ENCODE peak calls at places on chromosomes 2 and 18, in six cellular contexts. A, P, D, Q, K and V are unnamed samples.
A peak's percentile ranks its signal among the peaks of the same experiment; 100 is the strongest.

GRCh38 chr2:221572180-221572820 is at the start of gene EPHA4:
- DNase-seq in Q (peak; percentile 82), A (peak; percentile 93), P (peak; percentile 96), D (peak; percentile 93), K (peak; percentile 75), V (peak; percentile 92)

GRCh38 chr18:31103423-31103822 is 1.2 kb upstream of the DSC2 start:
- DNase-seq in D (no peak), A (no peak), P (no peak), K (no peak), Q (no peak), V (no peak)

GRCh38 chr2:39719317-39719716 is 53.6 kb downstream of the TMEM178A start:
- DNase-seq in K (no peak), P (no peak), A (no peak), D (no peak), Q (peak; percentile 37), V (no peak)

GRCh38 chr18:63980896-63981454 is 11.1 kb downstream of the SERPINB8 start:
- DNase-seq in A (no peak), Q (no peak), P (no peak), K (no peak), D (no peak), V (no peak)

GRCh38 chr18:44537521-44537920 is 143.2 kb upstream of the SETBP1 start:
- DNase-seq in P (peak; percentile 92), K (peak; percentile 87), A (no peak), Q (peak; percentile 63), D (peak; percentile 91), V (no peak)

GRCh38 chr18:8264861-8265411 is 344.3 kb upstream of the RAB12 start:
- DNase-seq in A (peak; percentile 40), P (no peak), K (no peak), D (no peak), Q (no peak), V (no peak)

GRCh38 chr2:116747103-116747502 is 1067.4 kb upstream of the DDX18 start:
- DNase-seq in Q (no peak), D (no peak), K (no peak), A (no peak), P (no peak), V (no peak)

GRCh38 chr2:241546771-241547498 is 11.6 kb upstream of the BOK start:
- DNase-seq in P (no peak), D (peak; percentile 68), A (no peak), Q (no peak), K (peak; percentile 94), V (no peak)

GRCh38 chr2:61658841-61659780 is 121.0 kb upstream of the XPO1 start:
- DNase-seq in A (no peak), D (no peak), K (peak; percentile 42), Q (no peak), P (peak; percentile 13), V (peak; percentile 67)

GRCh38 chr2:88212251-88212790 is 42.2 kb downstream of the THNSL2 start:
- DNase-seq in K (no peak), D (peak; percentile 3), P (no peak), Q (no peak), A (no peak), V (no peak)
- TF ChIP-seq CTCF in K (peak; percentile 48), D (peak; percentile 58), P (peak; percentile 39), Q (no peak), A (peak; percentile 19), V (peak; percentile 26)

GRCh38 chr2:150909090-150909489 is 352.6 kb downstream of the RBM43 start:
- DNase-seq in D (no peak), Q (no peak), K (no peak), P (no peak), A (no peak), V (no peak)

GRCh38 chr2:150907466-150907865 is 354.2 kb downstream of the RBM43 start:
- DNase-seq in P (no peak), A (no peak), Q (no peak), D (no peak), K (no peak), V (no peak)

GRCh38 chr2:150916434-150916833 is 345.2 kb downstream of the RBM43 start:
- DNase-seq in P (no peak), Q (no peak), K (no peak), D (no peak), A (no peak), V (no peak)

GRCh38 chr2:150909613-150910012 is 352.1 kb downstream of the RBM43 start:
- DNase-seq in P (no peak), Q (no peak), K (no peak), A (no peak), D (no peak), V (no peak)

DNA sequence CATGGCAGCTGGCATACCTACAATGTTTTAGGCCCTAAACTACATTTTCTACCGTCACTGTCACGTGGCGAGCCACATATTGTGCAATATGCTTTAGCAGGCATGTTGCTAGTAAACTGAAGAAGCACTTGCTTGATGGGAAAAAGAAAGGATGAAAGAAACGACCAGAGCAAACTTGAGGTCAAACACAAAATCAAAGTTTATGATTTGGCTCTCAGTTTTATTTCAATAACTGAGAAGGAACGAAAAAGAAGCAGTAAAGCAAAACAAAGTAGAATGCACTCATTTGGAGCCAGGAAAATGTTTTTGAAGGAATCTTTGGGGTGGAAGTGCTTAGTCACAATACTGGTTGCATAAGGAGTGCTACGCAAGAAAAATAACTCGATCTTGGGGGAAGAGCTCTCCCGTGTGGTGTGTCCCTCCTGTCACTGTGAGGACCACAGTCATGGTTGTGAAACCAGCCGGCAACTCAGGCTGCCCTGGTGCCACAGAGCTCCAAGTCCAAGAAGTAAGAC is 349.8 kb downstream of the RBM43 start:
- DNase-seq in D (peak; percentile 89), Q (peak; percentile 89), K (peak; percentile 81), A (peak; percentile 73), P (no peak), V (no peak)
- TF ChIP-seq CTCF in D (peak; percentile 41), Q (no peak), K (no peak), A (peak; percentile 17), P (peak; percentile 48), V (no peak)

GRCh38 chr2:222919841-222920609 is 59.2 kb downstream of the ACSL3 start:
- DNase-seq in K (peak; percentile 95), P (no peak), Q (no peak), A (no peak), D (peak; percentile 94), V (no peak)

GRCh38 chr2:222920657-222921186 is 59.9 kb downstream of the ACSL3 start:
- DNase-seq in K (no peak), A (no peak), P (no peak), Q (no peak), D (no peak), V (no peak)

GRCh38 chr2:222912776-222913175 is 51.9 kb downstream of the ACSL3 start:
- DNase-seq in A (no peak), K (no peak), P (no peak), Q (no peak), D (no peak), V (no peak)

GRCh38 chr2:222915092-222915957 is 54.5 kb downstream of the ACSL3 start:
- DNase-seq in Q (no peak), K (no peak), D (no peak), A (no peak), P (no peak), V (no peak)

GRCh38 chr2:222916229-222917197 is 55.7 kb downstream of the ACSL3 start:
- DNase-seq in P (no peak), Q (no peak), D (no peak), A (no peak), K (no peak), V (no peak)
- TF ChIP-seq CTCF in P (peak; percentile 34), Q (no peak), D (no peak), A (no peak), K (no peak), V (peak; percentile 13)

GRCh38 chr2:211093743-211094303 is 537.4 kb downstream of the CPS1 start:
- DNase-seq in P (no peak), D (no peak), A (no peak), K (no peak), Q (no peak), V (no peak)
- TF ChIP-seq CTCF in P (peak; percentile 38), D (peak; percentile 4), A (no peak), K (peak; percentile 36), Q (no peak), V (peak; percentile 50)

GRCh38 chr2:20677301-20678176 is 10.6 kb downstream of the GDF7 start:
- DNase-seq in A (no peak), P (no peak), K (no peak), D (no peak), Q (no peak), V (peak; percentile 46)

GRCh38 chr2:20674309-20674965 is 7.5 kb downstream of the GDF7 start:
- DNase-seq in D (no peak), K (no peak), Q (no peak), P (no peak), A (no peak), V (peak; percentile 15)

GRCh38 chr2:20675701-20676352 is 8.9 kb downstream of the GDF7 start:
- DNase-seq in A (no peak), P (no peak), Q (no peak), D (no peak), K (no peak), V (peak; percentile 60)

GRCh38 chr2:20674974-20675679 is 8.2 kb downstream of the GDF7 start:
- DNase-seq in D (peak; percentile 85), P (no peak), K (peak; percentile 64), A (peak; percentile 83), Q (peak; percentile 61), V (peak; percentile 12)

DNA sequence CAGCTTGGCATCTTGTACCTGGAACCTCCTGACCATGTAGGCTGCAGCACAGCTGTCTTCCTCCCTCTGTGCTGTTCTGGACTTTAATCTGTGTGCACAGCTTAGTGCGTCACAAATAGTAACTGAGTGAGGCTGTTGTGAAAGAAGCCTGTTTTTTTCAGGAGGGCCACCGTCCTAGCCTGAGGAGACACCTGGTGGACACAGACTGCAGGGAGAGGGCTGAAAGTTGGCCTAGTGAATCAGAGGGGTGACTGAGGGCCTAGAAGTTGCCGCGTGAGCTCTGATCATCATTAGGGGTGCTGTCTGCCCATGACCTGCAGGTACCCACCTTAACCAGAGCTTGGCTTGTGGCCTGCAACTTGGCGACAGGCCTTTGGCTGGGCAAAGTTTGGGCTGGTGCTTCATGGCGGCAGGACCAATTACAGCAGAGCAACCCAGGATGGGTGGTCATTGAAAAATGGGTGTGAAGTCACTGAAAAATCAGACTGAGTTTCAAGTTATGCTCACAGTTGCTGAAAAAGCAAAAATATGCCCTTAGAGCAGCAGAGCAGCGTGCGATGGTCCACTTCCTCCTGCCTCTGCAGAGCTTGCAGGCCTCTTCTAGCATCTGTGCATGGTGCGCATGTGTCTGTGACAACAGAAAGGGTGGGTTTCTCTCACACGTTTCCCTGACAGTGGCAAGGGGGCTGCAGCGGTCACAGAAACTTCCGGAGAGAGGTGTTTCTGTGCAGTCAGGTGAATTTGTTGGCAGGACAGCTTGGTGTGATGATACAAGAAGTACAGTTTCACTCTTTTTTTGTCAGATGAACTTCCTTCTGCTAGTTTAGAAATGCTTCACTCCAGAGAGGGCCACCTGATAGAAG is 9.6 kb downstream of the GDF7 start:
- DNase-seq in D (no peak), A (no peak), P (no peak), K (no peak), Q (no peak), V (peak; percentile 62)
- TF ChIP-seq CTCF in D (no peak), A (peak; percentile 32), P (no peak), K (no peak), Q (peak; percentile 72), V (peak; percentile 15)